ENCODE peak calls at places on chromosome 11, in five cellular contexts. M, G, Z, E and O are unnamed samples.

GRCh38 chr11:76773921-76774361 is 9.2 kb upstream of the TSKU start:
- DNase-seq in M (no peak), G (no peak), E (no peak), Z (no peak), O (no peak)

GRCh38 chr11:30210357-30210756 is 20.5 kb upstream of the FSHB start:
- DNase-seq in G (no peak), M (no peak), Z (no peak), E (no peak), O (no peak)

GRCh38 chr11:30481385-30481784 is 104.8 kb downstream of the MPPED2 start:
- DNase-seq in Z (no peak), G (no peak), M (peak; percentile 11), E (no peak), O (no peak)

GRCh38 chr11:134763030-134763388 is 351.0 kb upstream of the B3GAT1 start:
- DNase-seq in G (no peak), Z (no peak), E (no peak), M (peak; percentile 36), O (no peak)

GRCh38 chr11:16126361-16126760 is 230.0 kb downstream of the SOX6 start:
- DNase-seq in G (no peak), E (peak; percentile 11), Z (no peak), M (peak; percentile 36), O (peak; percentile 30)

GRCh38 chr11:2097356-2097997 is 41.7 kb downstream of the IGF2 start:
- DNase-seq in G (no peak), M (no peak), E (peak; percentile 8), Z (no peak), O (peak; percentile 82)

GRCh38 chr11:64176751-64177150 is 9.2 kb upstream of the STIP1 start:
- DNase-seq in G (no peak), Z (no peak), E (no peak), M (no peak), O (no peak)

GRCh38 chr11:4578624-4579023 is 2.9 kb upstream of the OR52I2 start:
- DNase-seq in M (no peak), Z (no peak), E (no peak), G (no peak), O (no peak)

GRCh38 chr11:135027461-135027860 is 615.4 kb upstream of the B3GAT1 start:
- DNase-seq in M (no peak), Z (no peak), E (peak; percentile 51), G (no peak), O (peak; percentile 31)

GRCh38 chr11:123585206-123585605 is 69.2 kb downstream of the SCN3B start:
- DNase-seq in E (no peak), G (no peak), Z (no peak), M (no peak), O (no peak)

DNA sequence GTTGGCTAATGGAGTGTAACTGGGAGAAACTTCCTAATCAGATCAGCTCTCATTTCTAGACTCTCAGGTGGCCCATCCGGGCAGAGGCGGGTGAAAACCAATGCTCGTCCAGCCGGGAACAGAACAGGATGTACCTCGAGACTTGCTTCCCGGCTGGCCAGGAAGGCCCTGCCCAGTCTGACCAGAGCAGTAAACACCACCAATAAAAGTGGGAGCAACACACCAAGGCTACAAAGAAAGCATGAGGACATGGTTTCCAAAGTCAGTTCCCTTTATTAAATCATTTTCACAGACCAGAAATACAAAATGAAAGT is 940 bp upstream of the TNKS1BP1 start:
- DNase-seq in E (no peak), G (no peak), M (peak; percentile 51), Z (peak; percentile 37), O (no peak)
- TF ChIP-seq RCOR1 in E (no peak), G (no peak), M (no peak), Z (no peak), O (no peak)

DNA sequence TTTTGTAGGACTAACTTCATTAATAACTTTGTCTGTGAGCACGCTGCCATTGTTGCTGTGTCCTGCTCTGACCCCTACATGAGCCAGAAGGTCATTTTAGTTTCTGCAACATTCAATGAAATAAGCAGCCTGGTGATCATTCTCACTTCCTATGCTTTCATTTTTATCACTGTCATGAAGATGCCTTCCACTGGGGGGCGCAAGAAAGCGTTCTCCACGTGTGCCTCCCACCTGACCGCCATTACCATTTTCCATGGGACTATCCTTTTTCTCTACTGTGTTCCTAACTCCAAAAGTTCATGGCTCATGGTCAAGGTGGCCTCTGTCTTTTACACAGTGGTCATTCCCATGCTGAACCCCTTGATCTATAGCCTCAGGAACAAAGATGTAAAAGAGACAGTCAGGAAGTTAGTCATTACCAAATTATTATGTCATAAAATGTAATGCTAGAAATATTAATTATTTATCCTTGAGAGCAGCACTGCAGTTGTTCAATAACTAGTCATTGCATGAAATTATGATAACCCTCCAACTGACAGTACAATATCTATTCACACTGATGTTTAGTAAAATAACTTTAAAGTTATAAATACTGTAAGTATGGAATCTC is 46.4 kb upstream of the OR5D13 start:
- DNase-seq in Z (peak; percentile 8), E (peak; percentile 23), G (no peak), M (peak; percentile 11), O (no peak)
- TF ChIP-seq CTCF in Z (no peak), E (peak; percentile 27), G (peak; percentile 18), M (peak; percentile 53), O (no peak)

DNA sequence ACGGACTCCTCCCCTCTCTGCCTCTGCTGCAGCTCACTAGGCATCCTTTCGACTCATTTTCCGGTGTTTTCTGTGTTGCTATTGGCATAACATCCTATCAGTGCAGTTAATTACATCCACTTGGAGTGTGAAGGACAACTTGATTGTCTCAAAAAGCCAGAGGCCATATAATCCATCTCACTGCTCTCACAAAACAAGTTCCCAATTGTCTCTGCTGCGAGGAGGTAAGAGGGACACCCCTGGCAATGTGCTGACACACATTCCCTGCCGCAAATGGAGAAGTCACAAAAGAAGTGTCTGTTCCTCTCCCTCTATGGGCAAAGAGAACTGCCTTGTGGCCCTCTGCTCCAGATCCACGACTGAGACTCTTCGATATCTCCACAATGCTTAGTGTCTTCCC is 618.4 kb downstream of the OPCML start:
- DNase-seq in Z (no peak), G (no peak), E (no peak), M (no peak), O (no peak)
- H3K4me1 ChIP-seq in Z (no peaks in the 10 kb centered on the region), G (no peaks in the 10 kb centered on the region), E (no peaks in the 10 kb centered on the region), M (no peaks in the 10 kb centered on the region), O (peaks cover 3% of the 10 kb centered on the region)

GRCh38 chr11:46345131-46345597 is 2.1 kb upstream of the DGKZ start:
- DNase-seq in Z (no peak), G (no peak), E (peak; percentile 51), M (no peak), O (no peak)
- TF ChIP-seq RCOR1 in Z (no peak), G (no peak), E (no peak), M (no peak), O (no peak)

GRCh38 chr11:60657880-60658279 is 41.5 kb upstream of the MS4A8 start:
- DNase-seq in G (no peak), M (no peak), E (peak; percentile 7), Z (peak; percentile 16), O (no peak)
- TF ChIP-seq CTCF in G (peak; percentile 33), M (no peak), E (peak; percentile 11), Z (no peak), O (no peak)

DNA sequence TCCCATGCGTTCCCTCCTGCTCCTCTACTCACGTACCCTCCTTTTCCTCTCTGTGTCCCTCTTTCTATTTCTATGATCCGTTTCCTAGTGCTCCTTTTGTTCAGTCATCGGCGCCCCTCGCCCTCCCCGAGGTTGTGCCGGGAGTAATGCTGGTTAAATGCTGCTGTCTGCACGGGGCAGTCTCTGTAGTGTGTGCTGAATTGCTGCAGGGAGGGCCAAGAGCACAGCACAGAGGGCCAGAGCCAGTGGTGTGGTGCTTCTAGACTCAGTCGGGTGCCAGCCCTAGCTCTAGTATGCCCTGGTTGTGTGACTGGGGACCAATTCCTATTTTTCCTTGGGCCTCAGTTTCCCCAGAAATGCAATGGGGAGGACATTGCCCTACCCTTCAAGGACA is 98.3 kb downstream of the PKNOX2 start:
- DNase-seq in M (no peak), E (no peak), Z (no peak), G (no peak), O (peak; percentile 47)
- H3K4me1 ChIP-seq in M (no peaks in the 10 kb centered on the region), E (no peaks in the 10 kb centered on the region), Z (no peaks in the 10 kb centered on the region), G (no peaks in the 10 kb centered on the region), O (peaks cover 32% of the 10 kb centered on the region)